ENCODE peak calls at places on chromosomes 11 and 22, in ten cellular contexts. L, A, Z, B, O, U, S, H, F and M are unnamed samples.

GRCh38 chr11:18669211-18669593 is 29.4 kb upstream of the TMEM86A start:
- DNase-seq in B (no peak), L (no peak), H (no peak), O (no peak), Z (no peak), F (no peak), S (no peak), A (peak), U (no peak), M (peak)

GRCh38 chr11:61482513-61482912 is 26.0 kb upstream of the LRRC10B start:
- DNase-seq in L (peak), U (no peak), S (peak), O (no peak), H (no peak), Z (no peak), B (no peak), F (no peak), A (no peak), M (peak)

GRCh38 chr11:35082322-35083180 is 56.4 kb upstream of the CD44 start:
- DNase-seq in A (peak), O (no peak), S (peak), Z (peak), B (no peak), L (no peak), F (peak), H (peak), U (peak), M (no peak)

GRCh38 chr22:42500164-42500835 is 19.3 kb downstream of the RRP7A start:
- DNase-seq in U (peak), A (no peak), S (peak), L (peak), H (peak), B (peak), O (peak), F (peak), Z (peak), M (no peak)

GRCh38 chr11:134882141-134882540 is 470.1 kb upstream of the B3GAT1 start:
- DNase-seq in O (no peak), Z (no peak), F (no peak), B (no peak), L (no peak), S (no peak), U (no peak), H (no peak), A (no peak), M (peak)

GRCh38 chr22:29202231-29203192 is 3.2 kb upstream of the EMID1 start:
- DNase-seq in U (peak), B (peak), S (peak), H (peak), F (peak), Z (peak), O (no peak), A (peak), L (no peak), M (no peak)

GRCh38 chr11:29280452-29280851 is 736.4 kb downstream of the KCNA4 start:
- DNase-seq in Z (no peak), H (no peak), A (peak), L (no peak), U (no peak), O (peak), B (no peak), S (no peak), F (no peak), M (no peak)

GRCh38 chr11:115324569-115325432 is 179.4 kb downstream of the CADM1 start:
- DNase-seq in L (no peak), Z (peak), F (peak), H (no peak), B (peak), S (no peak), U (peak), A (peak), O (peak), M (peak)

GRCh38 chr22:26471522-26471921 is 12.1 kb downstream of the HPS4 start:
- DNase-seq in Z (no peak), O (no peak), H (no peak), S (no peak), U (peak), A (peak), B (no peak), L (no peak), F (no peak), M (no peak)

GRCh38 chr11:130124096-130124495 is 35.5 kb upstream of the ST14 start:
- DNase-seq in L (no peak), A (peak), F (no peak), U (peak), S (no peak), H (peak), Z (peak), O (no peak), B (no peak), M (no peak)

GRCh38 chr11:58004664-58005063 is 19.0 kb upstream of the OR9Q1 start:
- DNase-seq in F (no peak), Z (no peak), H (no peak), B (no peak), L (no peak), A (no peak), S (no peak), U (no peak), O (no peak), M (no peak)

GRCh38 chr11:59171508-59172322 is at the start of gene DTX4:
- DNase-seq in A (peak), O (peak), F (peak), U (peak), S (peak), H (peak), B (peak), L (peak), Z (peak), M (peak)

GRCh38 chr11:134560566-134561347 is 148.7 kb upstream of the B3GAT1 start:
- DNase-seq in S (no peak), O (no peak), Z (no peak), H (no peak), A (no peak), U (no peak), L (peak), F (no peak), B (no peak), M (no peak)

GRCh38 chr22:30855677-30856518 is 112.7 kb downstream of the MORC2 start:
- DNase-seq in U (peak), Z (no peak), L (no peak), O (no peak), A (no peak), F (no peak), B (no peak), S (no peak), H (peak), M (no peak)